ENCODE peak calls at places on chromosomes 16 and 17, in six cellular contexts. Y is mesothelial cell of epicardium; C is GM06990; B is cardiac fibroblast; E is activated CD4-positive, alpha-beta T cell treated with anti-CD3 and anti-CD28 coated beads, Interleukin-2, amount 10 ng/mL, durations not matched to agents 24 days and 14 days; X is M059J. P is an unnamed sample.

GRCh38 chr16:9114112-9114511 is 22.7 kb downstream of the HAPSTR1 start:
- DNase-seq in Y (no peak), C (no peak), B (no peak), E (no peak), X (no peak), P (no peak)

GRCh38 chr16:67995423-67995822 is 3.9 kb downstream of the DPEP2 start:
- DNase-seq in Y (no peak), C (peak), B (no peak), E (no peak), X (peak), P (no peak)

GRCh38 chr16:1310832-1311200 is 1.4 kb downstream of the UBE2I start:
- DNase-seq in Y (no peak), C (no peak), B (peak), E (peak), X (no peak), P (no peak)

GRCh38 chr17:36529121-36529520 is 5.5 kb downstream of the MYO19 start:
- DNase-seq in Y (no peak), C (no peak), B (peak), E (no peak), X (peak), P (no peak)

GRCh38 chr17:8991514-8992285 is 26.2 kb upstream of the PIK3R5 start:
- DNase-seq in Y (peak), C (no peak), B (peak), E (peak), X (peak), P (no peak)

GRCh38 chr17:40109471-40109824 is 9.1 kb upstream of the NR1D1 start:
- DNase-seq in Y (no peak), C (no peak), B (peak), E (no peak), X (no peak), P (no peak)

GRCh38 chr17:49217651-49218413 is 7.3 kb downstream of the ABI3 start:
- DNase-seq in Y (no peak), C (peak), B (no peak), E (peak), X (no peak), P (peak)

GRCh38 chr16:68732068-68732680 is 4.9 kb upstream of the CDH1 start:
- DNase-seq in Y (peak), C (no peak), B (no peak), E (no peak), X (peak), P (no peak)